ENCODE peak calls at places on chromosomes 6 and 20, in ten cellular contexts. Z is choroid plexus epithelial cell, H is GM10248, O is RWPE2, R is heart right ventricle, U is A549, K is mesothelial cell of epicardium, S is nephron progenitor cell, E is LNCaP clone FGC, X is epithelial cell of esophagus. J is an unnamed sample.
A peak's percentile ranks its signal among the peaks of the same experiment; 100 is the strongest.

GRCh38 chr6:33417127-33417902 is 592 bp downstream of the CUTA start:
- DNase-seq in E (no peak), H (no peak), U (peak; percentile 38), S (peak; percentile 45), O (no peak), K (no peak), Z (peak; percentile 81), X (peak; percentile 79), R (no peak), J (peak; percentile 40)

GRCh38 chr6:116697475-116697874 is 16.5 kb downstream of the KPNA5 start:
- DNase-seq in O (no peak), H (no peak), E (no peak), X (no peak), S (no peak), R (no peak), K (no peak), U (no peak), Z (no peak), J (no peak)

GRCh38 chr20:37920270-37920669 is 17.3 kb downstream of the VSTM2L start:
- DNase-seq in H (no peak), Z (no peak), E (no peak), X (no peak), R (no peak), K (no peak), O (peak; percentile 73), S (no peak), U (no peak), J (peak; percentile 39)

GRCh38 chr6:71733970-71734899 is 152.1 kb upstream of the RIMS1 start:
- DNase-seq in E (no peak), S (no peak), X (no peak), K (no peak), R (no peak), U (no peak), Z (no peak), O (no peak), H (no peak), J (no peak)

GRCh38 chr20:62955519-62956386 is 3.2 kb downstream of the SLC17A9 start:
- DNase-seq in Z (no peak), X (no peak), R (no peak), E (peak; percentile 38), H (no peak), S (no peak), U (no peak), O (peak; percentile 87), K (no peak), J (no peak)

GRCh38 chr6:53746442-53747103 is 48.2 kb upstream of the LRRC1 start:
- DNase-seq in H (no peak), K (no peak), R (no peak), X (peak; percentile 96), U (no peak), S (no peak), Z (no peak), O (no peak), E (peak; percentile 49), J (no peak)

GRCh38 chr6:39228992-39229767 is at the start of gene KCNK5:
- DNase-seq in X (peak; percentile 54), H (peak; percentile 83), E (peak; percentile 33), O (no peak), R (peak; percentile 67), K (peak; percentile 71), Z (peak; percentile 44), U (peak; percentile 73), S (peak; percentile 88), J (peak; percentile 93)

GRCh38 chr6:130420911-130421310 is 55.1 kb downstream of the TMEM200A start:
- DNase-seq in E (no peak), K (no peak), X (no peak), R (no peak), Z (peak; percentile 17), O (no peak), S (no peak), U (no peak), H (no peak), J (no peak)

DNA sequence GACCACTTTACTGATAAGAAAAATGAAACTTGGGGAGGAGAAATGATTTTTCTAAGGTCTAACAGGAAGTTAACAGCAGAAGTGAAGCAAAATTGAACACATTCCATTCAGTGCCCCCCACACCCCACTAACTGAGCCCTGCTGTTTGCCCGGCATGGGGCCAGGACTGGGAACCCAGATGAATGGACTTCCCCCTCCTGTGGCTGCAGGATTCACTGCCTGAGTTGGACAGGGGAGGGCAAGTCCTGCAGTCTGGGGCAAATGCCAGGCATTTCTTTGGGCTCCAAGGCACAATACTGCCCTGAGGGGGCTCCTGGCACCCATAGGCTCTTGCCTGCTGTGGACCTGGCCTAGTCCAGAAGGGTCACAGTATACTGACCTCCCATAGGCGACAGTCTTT is 28.3 kb downstream of the FYN start:
- DNase-seq in U (no peak), Z (peak; percentile 81), O (no peak), X (no peak), S (no peak), K (no peak), R (no peak), E (no peak), H (no peak), J (no peak)
- TF ChIP-seq CTCF in U (no peak), Z (peak; percentile 61), O (no peak), X (no peak), S (no peak), K (no peak), R (no peak), E (no peak), H (no peak), J (no peak)

DNA sequence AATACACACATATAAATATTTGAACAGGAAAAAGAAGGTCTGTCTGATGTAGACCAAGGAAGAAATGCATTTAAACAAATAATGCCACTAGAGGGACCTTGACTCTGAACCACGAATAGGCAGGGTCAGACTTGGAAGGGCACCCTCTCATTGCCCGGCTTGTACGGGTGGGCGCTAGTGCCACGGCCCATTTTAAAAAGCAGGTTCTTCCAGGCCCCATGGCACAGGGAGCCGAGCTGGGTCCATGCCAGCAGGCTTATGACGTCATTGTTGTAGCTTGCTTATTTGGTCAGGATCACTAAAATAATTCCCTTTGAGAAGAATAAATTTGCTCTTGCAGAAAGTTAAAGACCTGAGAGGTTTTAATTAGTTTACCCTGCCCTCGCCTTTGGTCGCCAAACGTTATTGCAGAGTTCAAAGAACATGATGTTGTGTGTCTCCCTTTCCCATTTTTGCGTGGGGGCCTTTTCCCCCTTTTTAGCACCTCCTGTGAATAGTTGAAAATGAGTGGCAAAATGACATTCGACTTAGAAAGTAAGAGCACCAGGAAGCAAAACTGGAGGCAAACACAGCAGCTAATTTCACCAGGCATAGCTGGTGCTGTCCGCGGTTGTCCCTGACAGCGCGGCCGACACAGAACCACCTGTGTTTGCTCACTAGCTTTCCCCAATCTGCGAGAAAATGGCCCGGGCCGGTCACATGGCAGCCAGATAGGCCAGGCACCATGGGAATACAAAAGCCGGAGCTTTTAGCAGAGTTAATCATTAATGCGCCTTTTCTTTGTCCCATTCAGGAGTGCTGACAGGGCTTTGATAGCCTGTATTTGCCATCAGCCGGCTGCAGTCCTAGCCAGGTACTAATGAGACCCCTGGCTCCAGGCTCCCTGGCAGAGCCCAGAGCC is 93.8 kb downstream of the FOXA2 start:
- DNase-seq in Z (no peak), S (peak; percentile 34), U (peak; percentile 91), H (no peak), E (no peak), X (peak; percentile 45), O (no peak), K (no peak), R (no peak), J (no peak)
- TF ChIP-seq CTCF in Z (no peak), S (no peak), U (peak; percentile 51), H (no peak), E (peak; percentile 30), X (peak; percentile 28), O (peak; percentile 50), K (no peak), R (no peak), J (no peak)

GRCh38 chr20:59933296-59933848 is at the start of gene SYCP2:
- DNase-seq in X (peak; percentile 33), R (peak; percentile 76), O (peak; percentile 84), U (peak; percentile 41), E (no peak), S (peak; percentile 9), H (peak; percentile 69), K (no peak), Z (peak; percentile 28), J (peak; percentile 59)

GRCh38 chr20:59932616-59933295 is 681 bp downstream of the SYCP2 start:
- DNase-seq in X (no peak), K (no peak), U (no peak), H (no peak), S (no peak), E (no peak), O (peak; percentile 86), Z (no peak), R (peak; percentile 10), J (no peak)

GRCh38 chr20:59931511-59932312 is 1.7 kb downstream of the SYCP2 start:
- DNase-seq in S (no peak), R (no peak), O (no peak), X (no peak), U (no peak), K (no peak), H (no peak), Z (no peak), E (no peak), J (no peak)

GRCh38 chr20:59935457-59936185 is 2.2 kb upstream of the SYCP2 start:
- DNase-seq in X (no peak), K (no peak), Z (no peak), E (no peak), R (no peak), H (no peak), S (no peak), O (no peak), U (no peak), J (no peak)

GRCh38 chr20:59933849-59934585 is 580 bp upstream of the SYCP2 start:
- DNase-seq in S (peak; percentile 87), Z (peak; percentile 69), U (peak; percentile 82), H (peak; percentile 88), K (peak; percentile 90), E (no peak), O (peak; percentile 89), R (peak; percentile 86), X (peak; percentile 70), J (peak; percentile 79)
- TF ChIP-seq CTCF in S (peak; percentile 84), Z (peak; percentile 70), U (peak; percentile 90), H (peak; percentile 96), K (peak; percentile 97), E (peak; percentile 58), O (peak; percentile 100), R (peak; percentile 96), X (peak; percentile 59), J (peak; percentile 98)

DNA sequence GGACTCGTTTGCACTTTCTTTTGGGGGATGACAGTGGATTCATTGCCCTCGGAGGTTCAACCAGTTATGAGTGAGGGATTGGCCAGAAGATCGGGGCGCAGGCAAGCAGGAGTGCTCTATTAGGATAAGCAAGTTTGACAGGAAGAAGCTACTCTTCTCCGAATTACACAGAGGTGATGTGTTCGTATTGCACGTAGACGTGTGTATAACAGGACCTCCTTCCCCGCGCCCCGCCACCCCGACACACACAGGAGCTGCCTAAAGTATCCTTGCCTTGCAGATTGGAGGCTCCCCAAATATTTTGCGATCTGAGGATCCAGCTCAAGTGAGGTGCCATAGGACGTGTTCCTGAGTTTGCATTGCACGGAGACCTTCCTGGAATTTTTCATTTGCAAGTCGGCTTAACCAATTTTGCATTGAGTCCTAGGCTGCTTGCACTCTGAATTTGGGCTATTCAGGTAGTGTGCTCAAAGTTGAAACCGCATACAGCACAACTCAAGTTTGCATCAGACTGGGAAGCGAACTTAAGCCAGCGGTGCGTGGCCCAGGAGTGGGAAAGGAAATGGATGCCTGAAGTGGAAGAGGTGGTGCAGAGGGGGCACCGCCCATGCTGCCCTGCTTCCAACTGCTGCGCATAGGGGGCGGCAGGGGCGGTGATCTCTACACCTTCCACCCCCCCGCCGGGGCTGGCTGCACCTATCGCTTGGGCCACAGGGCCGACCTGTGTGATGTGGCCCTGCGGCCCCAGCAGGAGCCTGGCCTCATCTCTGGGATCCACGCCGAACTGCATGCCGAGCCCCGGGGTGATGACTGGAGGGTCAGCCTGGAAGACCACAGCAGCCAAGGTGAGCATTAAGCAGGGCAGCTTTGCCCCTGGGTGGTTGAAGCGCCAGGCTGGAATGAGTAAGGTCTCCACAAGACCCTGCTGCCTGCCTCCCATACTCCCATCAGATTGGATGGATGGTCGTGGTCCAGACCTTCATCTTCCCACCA is 770 bp downstream of the TCF19 start:
- DNase-seq in E (no peak), Z (no peak), U (peak; percentile 15), K (no peak), R (no peak), S (peak; percentile 37), O (no peak), X (peak; percentile 66), H (no peak), J (peak; percentile 61)
- TF ChIP-seq CTCF in E (no peak), Z (peak; percentile 4), U (no peak), K (no peak), R (no peak), S (no peak), O (no peak), X (no peak), H (no peak), J (no peak)